ENCODE peak calls at places on chromosomes 3 and 15, in four cellular contexts. A is HepG2, P is GM12878, W is H1. Y is an unnamed sample.

GRCh38 chr3:173221010-173221409 is 80.0 kb upstream of the SPATA16 start:
- DNase-seq in W (no peak), A (peak), P (no peak), Y (no peak)

GRCh38 chr3:143699351-143699750 is 148.9 kb downstream of the SLC9A9 start:
- DNase-seq in W (no peak), P (no peak), A (no peak), Y (no peak)

GRCh38 chr15:42622328-42622925 is 47.0 kb downstream of the STARD9 start:
- DNase-seq in W (no peak), P (no peak), A (peak), Y (no peak)

GRCh38 chr15:68042156-68042854 is 11.8 kb upstream of the PIAS1 start:
- DNase-seq in P (no peak), A (peak), W (no peak), Y (no peak)

GRCh38 chr3:24365168-24365567 is 129.5 kb downstream of the THRB start:
- DNase-seq in A (peak), P (no peak), W (no peak), Y (peak)

GRCh38 chr3:4531478-4532025 is 38.4 kb downstream of the ITPR1 start:
- DNase-seq in P (no peak), A (no peak), W (no peak), Y (no peak)

GRCh38 chr15:42159381-42160015 is 3.1 kb upstream of the PLA2G4F start:
- DNase-seq in A (no peak), P (no peak), W (no peak), Y (no peak)

GRCh38 chr15:67033012-67033411 is 32.4 kb upstream of the SMAD3 start:
- DNase-seq in P (no peak), W (no peak), A (no peak), Y (no peak)

GRCh38 chr3:62211675-62212429 is 161.5 kb downstream of the FEZF2 start:
- DNase-seq in P (no peak), A (no peak), W (no peak), Y (no peak)
- TF ChIP-seq CTCF in P (no peak), A (no peak), W (no peak), Y (peak)

DNA sequence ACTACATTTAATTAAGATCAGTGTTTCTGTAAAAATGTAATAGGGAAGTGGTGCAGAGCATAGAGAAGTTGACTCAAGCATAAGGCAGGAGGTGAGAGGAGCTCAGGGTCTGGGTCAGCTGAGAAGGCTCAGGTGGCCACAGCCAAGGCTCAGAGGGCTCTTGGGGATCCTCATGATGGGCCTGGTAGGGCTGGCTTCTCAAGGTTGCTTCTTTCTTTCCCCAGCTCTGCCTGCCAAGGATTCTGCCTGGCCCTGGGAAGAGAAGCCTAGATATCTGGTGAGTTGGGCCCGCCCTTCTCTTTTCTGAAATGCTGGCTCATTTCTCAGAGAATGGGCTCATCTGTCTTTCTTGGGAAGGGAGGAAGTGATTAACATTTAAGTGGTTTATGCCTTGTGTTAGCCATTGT is 6.5 kb downstream of the ZNF589 start:
- DNase-seq in W (no peak), P (no peak), A (no peak), Y (no peak)
- TF ChIP-seq TCF12 in W (no peak), P (no peak), A (no peak), Y (no peak)

GRCh38 chr3:62316525-62316924 is 56.8 kb downstream of the FEZF2 start:
- DNase-seq in A (no peak), P (no peak), W (no peak), Y (no peak)

GRCh38 chr3:62318365-62318751 is 55.0 kb downstream of the FEZF2 start:
- DNase-seq in A (no peak), P (no peak), W (no peak), Y (peak)

GRCh38 chr3:62319570-62320243 is 53.6 kb downstream of the FEZF2 start:
- DNase-seq in W (no peak), A (no peak), P (no peak), Y (no peak)

GRCh38 chr3:62323241-62323640 is 50.1 kb downstream of the FEZF2 start:
- DNase-seq in A (no peak), W (no peak), P (no peak), Y (no peak)

GRCh38 chr3:62318752-62319569 is 54.4 kb downstream of the FEZF2 start:
- DNase-seq in P (no peak), A (peak), W (peak), Y (peak)
- TF ChIP-seq CTCF in P (no peak), A (no peak), W (no peak), Y (no peak)

GRCh38 chr3:58835075-58835474 is 168.5 kb upstream of the FAM3D start:
- DNase-seq in W (no peak), A (no peak), P (no peak), Y (no peak)
- TF ChIP-seq TCF12 in W (no peak), A (no peak), P (no peak), Y (no peak)